ENCODE peak calls at places on chromosomes 4 and X, in ten cellular contexts. L is GM12878, T is tibial nerve, N is heart left ventricle, U is lower leg skin, V is Peyer's patch, G is stomach, W is IMR-90, F is A549, X is spleen. K is an unnamed sample.

GRCh38 chrX:84064814-84065213 is 123.2 kb downstream of the RPS6KA6 start:
- DNase-seq in G (no peak), V (no peak), F (no peak), T (no peak), N (no peak), X (no peak), L (no peak), W (no peak), U (no peak), K (no peak)

GRCh38 chrX:37986893-37987292 is 19.5 kb upstream of the SYTL5 start:
- DNase-seq in U (no peak), X (no peak), V (no peak), L (no peak), N (no peak), F (no peak), G (no peak), W (peak), T (no peak), K (no peak)

GRCh38 chr4:40984051-40984450 is 230.3 kb downstream of the APBB2 start:
- DNase-seq in T (no peak), L (no peak), F (no peak), V (no peak), G (no peak), U (no peak), W (peak), N (no peak), X (no peak), K (no peak)

GRCh38 chrX:13487731-13488505 is 81.5 kb upstream of the EGFL6 start:
- DNase-seq in N (peak), L (peak), F (peak), U (peak), G (peak), V (peak), X (no peak), W (peak), T (peak), K (no peak)

GRCh38 chr4:147370881-147371280 is 110.0 kb upstream of the EDNRA start:
- DNase-seq in G (peak), W (no peak), V (no peak), L (no peak), F (no peak), N (no peak), T (no peak), X (no peak), U (no peak), K (no peak)

GRCh38 chr4:44670466-44671199 is 7.6 kb upstream of the GUF1 start:
- DNase-seq in V (no peak), N (no peak), F (no peak), X (no peak), G (no peak), T (no peak), L (no peak), W (no peak), U (no peak), K (no peak)

GRCh38 chr4:25320374-25321172 is 8.0 kb downstream of the ZCCHC4 start:
- DNase-seq in U (no peak), L (no peak), V (no peak), T (no peak), F (peak), G (no peak), N (no peak), W (peak), X (no peak), K (no peak)

GRCh38 chr4:17687237-17687857 is 72.9 kb downstream of the MED28 start:
- DNase-seq in G (no peak), W (no peak), L (no peak), T (no peak), U (no peak), N (no peak), F (no peak), X (no peak), V (no peak), K (no peak)

GRCh38 chrX:119654112-119654531 is 38.8 kb downstream of the SEPTIN6 start:
- DNase-seq in V (no peak), N (peak), L (no peak), U (no peak), F (no peak), T (peak), X (no peak), G (no peak), W (peak), K (no peak)

GRCh38 chrX:56232221-56233082 is at the start of gene KLF8:
- DNase-seq in X (no peak), V (peak), G (peak), L (no peak), T (peak), N (peak), F (no peak), W (no peak), U (peak), K (no peak)

GRCh38 chr4:75327804-75328512 is 186.2 kb downstream of the RCHY1 start:
- DNase-seq in X (no peak), L (no peak), G (no peak), W (no peak), N (no peak), F (no peak), U (peak), V (no peak), T (no peak), K (no peak)

GRCh38 chrX:45749375-45749774 is 548.7 kb upstream of the DIPK2B start:
- DNase-seq in X (no peak), W (no peak), T (no peak), N (no peak), V (no peak), F (no peak), G (no peak), L (no peak), U (no peak), K (no peak)

GRCh38 chrX:80334583-80334982 is 85.7 kb upstream of the TENT5D start:
- DNase-seq in W (no peak), L (no peak), V (no peak), N (no peak), T (no peak), F (no peak), G (no peak), X (no peak), U (no peak), K (no peak)

GRCh38 chr4:95178938-95179337 is 369.8 kb downstream of the UNC5C start:
- DNase-seq in U (no peak), F (no peak), L (no peak), W (no peak), V (no peak), N (no peak), X (no peak), T (no peak), G (no peak), K (no peak)

GRCh38 chr4:15926486-15926885 is 12.1 kb downstream of the FGFBP1 start:
- DNase-seq in L (no peak), N (no peak), X (no peak), T (no peak), U (no peak), W (peak), V (no peak), F (no peak), G (no peak), K (no peak)
- TF ChIP-seq POLR2A in L (no peak), N (no peak), X (no peak), T (no peak), U (no peak), W (no peak), V (no peak), F (no peak), G (no peak), K (no peak)

GRCh38 chr4:173169428-173170209 is 1.0 kb downstream of the GALNT7 start:
- DNase-seq in N (peak), G (peak), V (peak), X (peak), W (peak), U (peak), L (no peak), T (peak), F (peak), K (no peak)
- TF ChIP-seq POLR2A in N (no peak), G (no peak), V (no peak), X (no peak), W (no peak), U (no peak), L (peak), T (no peak), F (no peak), K (peak)

GRCh38 chrX:107826286-107827136 is 845 bp downstream of the MID2 start:
- DNase-seq in L (no peak), G (peak), N (peak), X (peak), U (no peak), T (peak), F (peak), V (peak), W (peak), K (peak)

GRCh38 chrX:107827852-107828251 is 2.2 kb downstream of the MID2 start:
- DNase-seq in F (no peak), G (no peak), U (no peak), W (no peak), L (no peak), T (no peak), X (no peak), N (no peak), V (no peak), K (no peak)

GRCh38 chrX:107827137-107827831 is 1.6 kb downstream of the MID2 start:
- DNase-seq in W (no peak), N (no peak), U (no peak), V (no peak), L (no peak), T (no peak), F (no peak), G (no peak), X (no peak), K (no peak)

GRCh38 chrX:107823456-107823855 is 2.2 kb upstream of the MID2 start:
- DNase-seq in X (no peak), W (peak), T (no peak), N (no peak), V (no peak), F (no peak), G (no peak), U (no peak), L (no peak), K (no peak)

GRCh38 chrX:107825698-107826285 is at the start of gene MID2:
- DNase-seq in W (no peak), T (peak), F (peak), G (peak), U (peak), V (peak), X (peak), N (peak), L (no peak), K (peak)
- TF ChIP-seq POLR2A in W (no peak), T (no peak), F (peak), G (no peak), U (no peak), V (no peak), X (no peak), N (no peak), L (no peak), K (no peak)

DNA sequence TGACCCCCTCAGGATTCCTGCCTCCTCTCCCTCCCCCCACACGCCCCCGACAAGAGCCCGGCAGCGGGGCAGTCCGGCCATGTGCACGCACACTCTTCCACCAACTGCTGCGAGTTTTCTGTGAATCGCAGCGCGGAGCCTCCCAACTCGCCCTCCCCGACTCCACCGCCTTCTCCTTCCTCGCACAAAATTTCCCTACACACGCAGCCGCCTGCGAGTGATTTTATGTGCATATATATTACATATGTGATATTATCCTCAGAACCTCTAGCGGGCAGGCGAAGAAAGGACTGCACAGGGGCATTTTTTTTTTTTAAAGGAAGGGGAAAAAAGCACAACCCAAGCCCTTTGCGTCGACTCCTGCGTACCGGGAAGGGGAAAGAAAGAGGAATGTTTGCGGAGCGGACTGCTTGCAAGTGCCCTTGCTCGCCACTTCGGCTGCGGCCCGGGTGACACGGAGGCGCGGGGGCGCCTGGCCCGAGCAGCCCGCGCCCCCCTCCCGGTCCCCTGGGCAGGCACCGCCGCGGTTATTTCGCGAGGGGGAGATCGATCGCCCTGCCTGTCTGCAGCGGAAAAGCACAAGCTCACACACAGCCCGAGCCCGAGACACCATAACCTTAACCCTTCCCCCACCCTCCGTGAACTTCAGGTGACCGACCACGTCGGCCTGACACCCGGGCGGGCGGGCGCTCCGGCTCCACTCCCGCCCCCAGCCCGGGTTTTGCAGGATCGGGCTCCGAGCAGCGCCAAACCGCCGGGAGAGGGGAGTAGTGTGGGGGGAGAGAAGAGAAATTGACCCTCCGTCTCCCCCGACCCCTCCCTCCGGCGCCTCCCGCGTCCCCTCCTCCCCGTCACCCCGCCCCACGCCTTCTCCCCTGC is 2.2 kb downstream of the ZNF827 start:
- DNase-seq in U (peak), G (peak), W (peak), F (peak), X (peak), V (peak), T (peak), L (no peak), N (peak), K (peak)
- TF ChIP-seq POLR2A in U (no peak), G (no peak), W (no peak), F (peak), X (no peak), V (peak), T (no peak), L (peak), N (no peak), K (peak)

GRCh38 chr4:183436417-183436816 is 8.0 kb upstream of the CDKN2AIP start:
- DNase-seq in W (no peak), G (no peak), F (no peak), L (no peak), X (peak), U (no peak), V (no peak), N (no peak), T (no peak), K (no peak)

GRCh38 chr4:183441276-183441675 is 3.2 kb upstream of the CDKN2AIP start:
- DNase-seq in L (no peak), N (no peak), G (no peak), V (no peak), U (no peak), F (no peak), T (no peak), X (no peak), W (no peak), K (no peak)

GRCh38 chr4:183437452-183437851 is 7.0 kb upstream of the CDKN2AIP start:
- DNase-seq in U (no peak), X (no peak), F (no peak), N (no peak), G (no peak), T (no peak), W (no peak), V (no peak), L (no peak), K (no peak)

GRCh38 chr4:183435803-183436202 is 8.6 kb upstream of the CDKN2AIP start:
- DNase-seq in N (no peak), L (no peak), G (no peak), U (no peak), V (no peak), T (no peak), W (no peak), X (no peak), F (no peak), K (no peak)

GRCh38 chr4:183438458-183439113 is 5.8 kb upstream of the CDKN2AIP start:
- DNase-seq in G (peak), N (no peak), L (no peak), F (peak), W (peak), V (no peak), T (no peak), X (no peak), U (no peak), K (peak)
- TF ChIP-seq POLR2A in G (no peak), N (no peak), L (no peak), F (no peak), W (no peak), V (peak), T (no peak), X (no peak), U (no peak), K (no peak)

DNA sequence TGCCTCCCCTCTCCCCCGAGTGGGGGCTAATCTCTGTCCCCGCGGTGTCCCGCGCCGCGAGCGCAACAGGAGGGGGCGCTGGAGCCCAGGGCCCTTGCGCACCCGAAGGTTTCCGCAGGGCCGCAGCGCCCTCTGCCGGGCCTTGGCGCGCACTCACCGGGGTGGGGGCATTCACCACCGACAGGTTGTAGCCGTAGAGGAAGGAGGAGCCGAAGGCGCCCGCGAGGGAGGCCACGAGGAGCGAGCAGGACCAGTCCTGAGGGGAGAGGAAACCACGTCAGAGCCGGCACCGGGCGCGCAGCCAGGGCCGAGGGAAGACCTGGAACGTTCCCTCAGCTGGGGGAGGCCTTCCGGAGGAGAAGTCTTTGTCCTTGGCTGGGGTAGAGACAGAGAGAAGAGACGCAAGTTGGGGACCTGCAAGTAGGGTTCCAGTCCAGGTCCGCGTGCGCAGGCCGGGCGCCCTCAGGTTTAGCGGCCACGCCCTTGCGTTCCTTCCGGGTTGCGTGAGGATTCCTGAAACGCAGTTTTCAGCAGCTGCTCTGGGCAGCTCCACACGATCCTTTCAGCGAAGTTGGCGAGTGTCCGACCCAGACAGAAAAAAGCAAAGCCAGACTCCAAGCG is 2.4 kb downstream of the SLC2A9 start:
- DNase-seq in F (peak), X (peak), G (peak), L (peak), T (peak), N (peak), V (peak), W (peak), U (peak), K (no peak)
- TF ChIP-seq POLR2A in F (peak), X (no peak), G (no peak), L (peak), T (peak), N (peak), V (peak), W (peak), U (no peak), K (no peak)

GRCh38 chr4:37453361-37454262 is 209.1 kb downstream of the NWD2 start:
- DNase-seq in N (peak), X (peak), L (no peak), U (peak), W (no peak), V (no peak), G (peak), T (peak), F (peak), K (no peak)

GRCh38 chr4:37455301-37456062 is 210.9 kb downstream of the NWD2 start:
- DNase-seq in N (no peak), X (no peak), F (no peak), G (peak), L (no peak), W (no peak), U (no peak), V (no peak), T (no peak), K (no peak)

GRCh38 chr4:37453004-37453360 is 208.4 kb downstream of the NWD2 start:
- DNase-seq in F (peak), X (no peak), V (no peak), L (peak), N (peak), W (peak), U (peak), G (peak), T (peak), K (peak)

GRCh38 chr4:37451646-37452045 is 207.1 kb downstream of the NWD2 start:
- DNase-seq in V (no peak), U (no peak), F (no peak), L (no peak), N (no peak), W (no peak), T (no peak), G (no peak), X (no peak), K (no peak)

DNA sequence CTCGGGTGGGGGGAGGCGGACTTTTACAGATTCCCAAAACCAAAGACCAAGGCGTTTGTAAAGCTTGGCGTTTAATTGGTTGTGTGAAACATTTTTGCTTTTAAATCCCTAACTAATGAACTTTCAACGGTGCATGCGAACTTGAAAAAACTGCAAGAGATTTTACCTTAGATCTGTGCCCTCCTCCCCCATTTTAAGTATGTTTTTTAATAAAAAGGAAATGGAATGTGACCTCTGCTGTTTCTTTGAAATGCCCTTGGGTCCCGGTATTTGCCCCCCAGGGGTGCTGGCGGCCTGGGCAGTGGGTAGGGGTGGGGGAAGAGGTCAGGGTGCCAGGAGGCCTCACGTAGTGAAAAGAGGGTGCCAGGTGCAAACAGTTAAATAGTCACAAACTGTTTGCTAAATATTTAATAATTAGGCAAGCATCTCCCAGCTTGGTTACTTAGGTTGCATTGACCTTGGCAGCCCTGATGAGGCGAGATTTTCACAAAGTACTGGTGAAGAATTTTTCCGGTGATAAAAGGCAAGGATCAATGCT is 209.8 kb downstream of the NWD2 start:
- DNase-seq in L (no peak), V (no peak), W (no peak), F (no peak), U (no peak), N (no peak), G (no peak), T (no peak), X (no peak), K (no peak)
- TF ChIP-seq POLR2A in L (no peak), V (no peak), W (no peak), F (no peak), U (no peak), N (no peak), G (no peak), T (no peak), X (no peak), K (no peak)

GRCh38 chr4:8200302-8200975 is 1.3 kb downstream of the SH3TC1 start:
- DNase-seq in N (peak), G (peak), U (peak), W (peak), F (no peak), L (no peak), V (peak), T (peak), X (no peak), K (no peak)
- TF ChIP-seq POLR2A in N (no peak), G (no peak), U (no peak), W (no peak), F (no peak), L (no peak), V (no peak), T (no peak), X (no peak), K (no peak)

GRCh38 chr4:106264331-106264728 is 51.7 kb downstream of the TBCK start:
- DNase-seq in X (no peak), F (peak), T (no peak), W (peak), V (no peak), U (no peak), N (no peak), L (no peak), G (no peak), K (no peak)
- TF ChIP-seq POLR2A in X (no peak), F (no peak), T (no peak), W (no peak), V (no peak), U (no peak), N (no peak), L (no peak), G (no peak), K (no peak)

DNA sequence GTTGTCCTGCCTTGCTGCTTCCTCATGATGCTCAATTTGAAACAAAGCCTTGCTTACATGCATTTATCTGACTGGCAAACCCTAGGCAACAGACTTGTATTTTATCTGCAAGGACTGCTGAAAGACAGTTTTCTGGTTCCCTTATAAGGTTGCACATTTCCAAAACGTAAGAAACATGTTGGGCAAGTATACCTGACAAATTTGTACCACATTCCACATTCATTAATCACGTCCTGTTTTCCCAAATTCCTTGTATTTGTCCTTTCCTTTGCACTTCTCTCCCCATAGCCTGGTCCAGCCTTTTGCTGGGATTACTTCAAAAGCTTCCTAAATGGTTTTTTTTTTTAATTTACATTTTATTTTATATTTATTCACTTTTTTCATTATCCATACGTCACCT is 310.1 kb downstream of the PPP3CA start:
- DNase-seq in L (no peak), V (no peak), T (no peak), X (no peak), N (no peak), F (no peak), U (no peak), G (no peak), W (no peak), K (no peak)
- TF ChIP-seq POLR2A in L (no peak), V (no peak), T (no peak), X (no peak), N (no peak), F (no peak), U (no peak), G (no peak), W (no peak), K (no peak)